ENCODE peak calls at places on chromosome 7, in seven cellular contexts. One of them, this sample, is unnamed.

GRCh38 chr7:143263266-143264195 is at the start of gene GSTK1:
- DNase-seq in neuronal stem cell: peak; percentile 46
- DNase-seq in PC-3: peak; percentile 69
- DNase-seq in IMR-90: peak; percentile 54
- DNase-seq in fibroblast of lung: peak; percentile 64
- DNase-seq in keratinocyte: no peak
- DNase-seq in GM23248: peak; percentile 86
- DNase-seq in this sample: peak; percentile 88

GRCh38 chr7:155380986-155381851 is 76.7 kb upstream of the EN2 start:
- DNase-seq in PC-3: no peak
- DNase-seq in neuronal stem cell: no peak
- DNase-seq in keratinocyte: no peak
- DNase-seq in GM23248: no peak
- DNase-seq in fibroblast of lung: no peak
- DNase-seq in IMR-90: no peak
- DNase-seq in this sample: no peak

GRCh38 chr7:135434047-135434446 is 75.9 kb downstream of the CNOT4 start:
- DNase-seq in IMR-90: no peak
- DNase-seq in fibroblast of lung: no peak
- DNase-seq in GM23248: no peak
- DNase-seq in neuronal stem cell: no peak
- DNase-seq in keratinocyte: no peak
- DNase-seq in PC-3: no peak
- DNase-seq in this sample: no peak

GRCh38 chr7:140453273-140453672 is 26.0 kb downstream of the MKRN1 start:
- DNase-seq in PC-3: peak; percentile 26
- DNase-seq in GM23248: no peak
- DNase-seq in fibroblast of lung: no peak
- DNase-seq in neuronal stem cell: no peak
- DNase-seq in keratinocyte: no peak
- DNase-seq in IMR-90: no peak
- DNase-seq in this sample: no peak

GRCh38 chr7:39459606-39460090 is 106.6 kb upstream of the YAE1 start:
- DNase-seq in PC-3: no peak
- DNase-seq in neuronal stem cell: no peak
- DNase-seq in keratinocyte: no peak
- DNase-seq in fibroblast of lung: no peak
- DNase-seq in GM23248: no peak
- DNase-seq in IMR-90: no peak
- DNase-seq in this sample: no peak

GRCh38 chr7:1512781-1513656 is 8.8 kb upstream of the INTS1 start:
- DNase-seq in fibroblast of lung: peak; percentile 40
- DNase-seq in IMR-90: peak; percentile 41
- DNase-seq in GM23248: peak; percentile 93
- DNase-seq in neuronal stem cell: no peak
- DNase-seq in PC-3: peak; percentile 92
- DNase-seq in keratinocyte: peak; percentile 36
- DNase-seq in this sample: peak; percentile 57

GRCh38 chr7:155517969-155518368 is 28.4 kb downstream of the CNPY1 start:
- DNase-seq in fibroblast of lung: no peak
- DNase-seq in IMR-90: no peak
- DNase-seq in GM23248: no peak
- DNase-seq in neuronal stem cell: no peak
- DNase-seq in keratinocyte: no peak
- DNase-seq in PC-3: no peak
- DNase-seq in this sample: no peak

GRCh38 chr7:152103691-152104090 is 78.2 kb downstream of the GALNT11 start:
- DNase-seq in PC-3: no peak
- DNase-seq in GM23248: no peak
- DNase-seq in neuronal stem cell: no peak
- DNase-seq in keratinocyte: no peak
- DNase-seq in IMR-90: no peak
- DNase-seq in fibroblast of lung: no peak
- DNase-seq in this sample: no peak

GRCh38 chr7:140497241-140497769 is 18.0 kb upstream of the MKRN1 start:
- DNase-seq in keratinocyte: no peak
- DNase-seq in neuronal stem cell: no peak
- DNase-seq in PC-3: no peak
- DNase-seq in IMR-90: no peak
- DNase-seq in GM23248: no peak
- DNase-seq in fibroblast of lung: no peak
- DNase-seq in this sample: no peak

GRCh38 chr7:94314526-94314925 is 80.2 kb upstream of the COL1A2 start:
- DNase-seq in IMR-90: no peak
- DNase-seq in GM23248: no peak
- DNase-seq in neuronal stem cell: no peak
- DNase-seq in keratinocyte: no peak
- DNase-seq in fibroblast of lung: no peak
- DNase-seq in PC-3: no peak
- DNase-seq in this sample: no peak

GRCh38 chr7:135320277-135320676 is 86.6 kb downstream of the STRA8 start:
- DNase-seq in GM23248: peak; percentile 33
- DNase-seq in neuronal stem cell: no peak
- DNase-seq in keratinocyte: no peak
- DNase-seq in fibroblast of lung: peak; percentile 73
- DNase-seq in PC-3: peak; percentile 56
- DNase-seq in IMR-90: peak; percentile 86
- DNase-seq in this sample: no peak

GRCh38 chr7:41574377-41574776 is 128.5 kb downstream of the INHBA start:
- DNase-seq in PC-3: peak; percentile 21
- DNase-seq in neuronal stem cell: no peak
- DNase-seq in fibroblast of lung: no peak
- DNase-seq in keratinocyte: no peak
- DNase-seq in GM23248: peak; percentile 63
- DNase-seq in IMR-90: peak; percentile 83
- DNase-seq in this sample: no peak

GRCh38 chr7:3063016-3063753 is 19.5 kb upstream of the CARD11 start:
- DNase-seq in neuronal stem cell: no peak
- DNase-seq in GM23248: no peak
- DNase-seq in PC-3: peak; percentile 6
- DNase-seq in fibroblast of lung: no peak
- DNase-seq in keratinocyte: no peak
- DNase-seq in IMR-90: no peak
- DNase-seq in this sample: peak; percentile 36

GRCh38 chr7:134421998-134422397 is 36.9 kb downstream of the AKR1B1 start:
- DNase-seq in GM23248: peak; percentile 14
- DNase-seq in IMR-90: no peak
- DNase-seq in PC-3: peak; percentile 62
- DNase-seq in keratinocyte: no peak
- DNase-seq in neuronal stem cell: no peak
- DNase-seq in fibroblast of lung: no peak
- DNase-seq in this sample: no peak

GRCh38 chr7:121449304-121449703 is 53.2 kb upstream of the FAM3C start:
- DNase-seq in neuronal stem cell: no peak
- DNase-seq in PC-3: peak; percentile 12
- DNase-seq in keratinocyte: no peak
- DNase-seq in fibroblast of lung: peak; percentile 27
- DNase-seq in IMR-90: no peak
- DNase-seq in GM23248: no peak
- DNase-seq in this sample: no peak

GRCh38 chr7:48563334-48563733 is 361.0 kb upstream of the CDC14C start:
- DNase-seq in neuronal stem cell: no peak
- DNase-seq in keratinocyte: peak; percentile 42
- DNase-seq in fibroblast of lung: no peak
- DNase-seq in IMR-90: no peak
- DNase-seq in PC-3: peak; percentile 34
- DNase-seq in GM23248: no peak
- DNase-seq in this sample: no peak

GRCh38 chr7:73844848-73845460 is 2.6 kb upstream of the METTL27 start:
- DNase-seq in keratinocyte: no peak
- DNase-seq in fibroblast of lung: peak; percentile 31
- DNase-seq in IMR-90: peak; percentile 75
- DNase-seq in neuronal stem cell: no peak
- DNase-seq in GM23248: peak; percentile 88
- DNase-seq in PC-3: peak; percentile 67
- DNase-seq in this sample: no peak

GRCh38 chr7:90165724-90166123 is 11.5 kb downstream of the STEAP1 start:
- DNase-seq in neuronal stem cell: no peak
- DNase-seq in fibroblast of lung: no peak
- DNase-seq in GM23248: no peak
- DNase-seq in PC-3: no peak
- DNase-seq in IMR-90: no peak
- DNase-seq in keratinocyte: no peak
- DNase-seq in this sample: no peak

GRCh38 chr7:151249732-151250072 is 1.2 kb upstream of the SMARCD3 start:
- DNase-seq in GM23248: peak; percentile 75
- DNase-seq in PC-3: no peak
- DNase-seq in neuronal stem cell: peak; percentile 27
- DNase-seq in fibroblast of lung: peak; percentile 49
- DNase-seq in IMR-90: peak; percentile 39
- DNase-seq in keratinocyte: no peak
- DNase-seq in this sample: no peak

GRCh38 chr7:136585954-136586670 is 282.3 kb upstream of the CHRM2 start:
- DNase-seq in PC-3: no peak
- DNase-seq in fibroblast of lung: no peak
- DNase-seq in neuronal stem cell: no peak
- DNase-seq in keratinocyte: no peak
- DNase-seq in IMR-90: no peak
- DNase-seq in GM23248: peak; percentile 0
- DNase-seq in this sample: no peak

GRCh38 chr7:87495366-87495765 is 19.9 kb upstream of the ABCB4 start:
- DNase-seq in neuronal stem cell: no peak
- DNase-seq in GM23248: no peak
- DNase-seq in keratinocyte: no peak
- DNase-seq in IMR-90: no peak
- DNase-seq in PC-3: no peak
- DNase-seq in fibroblast of lung: no peak
- DNase-seq in this sample: no peak

GRCh38 chr7:81488210-81488609 is 281.6 kb downstream of the HGF start:
- DNase-seq in GM23248: no peak
- DNase-seq in keratinocyte: no peak
- DNase-seq in neuronal stem cell: no peak
- DNase-seq in PC-3: peak; percentile 7
- DNase-seq in IMR-90: peak; percentile 4
- DNase-seq in fibroblast of lung: no peak
- DNase-seq in this sample: no peak

GRCh38 chr7:113677811-113678210 is 241.0 kb downstream of the PPP1R3A start:
- DNase-seq in keratinocyte: no peak
- DNase-seq in IMR-90: no peak
- DNase-seq in fibroblast of lung: no peak
- DNase-seq in PC-3: no peak
- DNase-seq in neuronal stem cell: no peak
- DNase-seq in GM23248: no peak
- DNase-seq in this sample: no peak

GRCh38 chr7:137633133-137633532 is 213.6 kb downstream of the DGKI start:
- DNase-seq in PC-3: no peak
- DNase-seq in keratinocyte: no peak
- DNase-seq in fibroblast of lung: peak; percentile 34
- DNase-seq in neuronal stem cell: no peak
- DNase-seq in GM23248: peak; percentile 14
- DNase-seq in IMR-90: no peak
- DNase-seq in this sample: no peak

GRCh38 chr7:5672468-5672867 is 109.0 kb downstream of the RNF216 start:
- DNase-seq in keratinocyte: no peak
- DNase-seq in IMR-90: peak; percentile 77
- DNase-seq in PC-3: no peak
- DNase-seq in fibroblast of lung: no peak
- DNase-seq in GM23248: no peak
- DNase-seq in neuronal stem cell: no peak
- DNase-seq in this sample: no peak

GRCh38 chr7:83655951-83656556 is 7.1 kb upstream of the SEMA3E start:
- DNase-seq in neuronal stem cell: no peak
- DNase-seq in fibroblast of lung: peak; percentile 78
- DNase-seq in GM23248: peak; percentile 74
- DNase-seq in keratinocyte: no peak
- DNase-seq in IMR-90: peak; percentile 61
- DNase-seq in PC-3: peak; percentile 67
- DNase-seq in this sample: peak; percentile 56

GRCh38 chr7:107850671-107851070 is 40.3 kb upstream of the DLD start:
- DNase-seq in fibroblast of lung: peak; percentile 14
- DNase-seq in neuronal stem cell: no peak
- DNase-seq in IMR-90: no peak
- DNase-seq in GM23248: peak; percentile 19
- DNase-seq in PC-3: no peak
- DNase-seq in keratinocyte: no peak
- DNase-seq in this sample: no peak

GRCh38 chr7:107854989-107855388 is 36.0 kb upstream of the DLD start:
- DNase-seq in GM23248: peak; percentile 62
- DNase-seq in fibroblast of lung: peak; percentile 27
- DNase-seq in keratinocyte: no peak
- DNase-seq in neuronal stem cell: no peak
- DNase-seq in PC-3: peak; percentile 35
- DNase-seq in IMR-90: peak; percentile 13
- DNase-seq in this sample: no peak

GRCh38 chr7:107856806-107857540 is 34.0 kb upstream of the DLD start:
- DNase-seq in PC-3: no peak
- DNase-seq in keratinocyte: no peak
- DNase-seq in fibroblast of lung: no peak
- DNase-seq in neuronal stem cell: no peak
- DNase-seq in IMR-90: no peak
- DNase-seq in GM23248: no peak
- DNase-seq in this sample: peak; percentile 71

GRCh38 chr7:107857541-107857912 is 33.5 kb upstream of the DLD start:
- DNase-seq in neuronal stem cell: no peak
- DNase-seq in keratinocyte: no peak
- DNase-seq in IMR-90: peak; percentile 33
- DNase-seq in GM23248: peak; percentile 66
- DNase-seq in fibroblast of lung: peak; percentile 10
- DNase-seq in PC-3: peak; percentile 76
- DNase-seq in this sample: no peak

GRCh38 chr7:107854454-107854853 is 36.5 kb upstream of the DLD start:
- DNase-seq in keratinocyte: no peak
- DNase-seq in fibroblast of lung: peak; percentile 11
- DNase-seq in PC-3: no peak
- DNase-seq in GM23248: no peak
- DNase-seq in IMR-90: no peak
- DNase-seq in neuronal stem cell: no peak
- DNase-seq in this sample: no peak
- H3K4me3 ChIP-seq in keratinocyte: no peak overlapping the region
- H3K4me3 ChIP-seq in fibroblast of lung: no peak overlapping the region
- H3K4me3 ChIP-seq in PC-3: no peak overlapping the region
- H3K4me3 ChIP-seq in GM23248: no peak overlapping the region
- H3K4me3 ChIP-seq in IMR-90: no peak overlapping the region
- H3K4me3 ChIP-seq in neuronal stem cell: no peak overlapping the region
- H3K4me3 ChIP-seq in this sample: no peak overlapping the region

GRCh38 chr7:100801833-100802568 is 25.3 kb downstream of the EPHB4 start:
- DNase-seq in keratinocyte: peak; percentile 98
- DNase-seq in fibroblast of lung: peak; percentile 89
- DNase-seq in PC-3: peak; percentile 96
- DNase-seq in IMR-90: peak; percentile 87
- DNase-seq in GM23248: peak; percentile 83
- DNase-seq in neuronal stem cell: no peak
- DNase-seq in this sample: no peak
- H3K9ac ChIP-seq in keratinocyte: peak overlapping the region; percentile 62
- H3K9ac ChIP-seq in fibroblast of lung: no peak overlapping the region
- H3K9ac ChIP-seq in PC-3: peak overlapping the region; percentile 82
- H3K9ac ChIP-seq in IMR-90: no peak overlapping the region
- H3K9ac ChIP-seq in GM23248: peak overlapping the region; percentile 11
- H3K9ac ChIP-seq in neuronal stem cell: peak overlapping the region; percentile 50
- H3K9ac ChIP-seq in this sample: no peak overlapping the region

GRCh38 chr7:117961235-117961634 is 88.0 kb upstream of the CTTNBP2 start:
- DNase-seq in keratinocyte: no peak
- DNase-seq in GM23248: no peak
- DNase-seq in PC-3: no peak
- DNase-seq in fibroblast of lung: no peak
- DNase-seq in IMR-90: no peak
- DNase-seq in neuronal stem cell: no peak
- DNase-seq in this sample: no peak
- H2AFZ ChIP-seq in keratinocyte: no peak overlapping the region
- H2AFZ ChIP-seq in GM23248: no peak overlapping the region
- H2AFZ ChIP-seq in PC-3: no peak overlapping the region
- H2AFZ ChIP-seq in fibroblast of lung: no peak overlapping the region
- H2AFZ ChIP-seq in IMR-90: no peak overlapping the region
- H2AFZ ChIP-seq in neuronal stem cell: no peak overlapping the region
- H2AFZ ChIP-seq in this sample: no peak overlapping the region

GRCh38 chr7:26593405-26593804 is 271.0 kb downstream of the SKAP2 start:
- DNase-seq in keratinocyte: no peak
- DNase-seq in IMR-90: no peak
- DNase-seq in PC-3: no peak
- DNase-seq in neuronal stem cell: no peak
- DNase-seq in GM23248: peak; percentile 3
- DNase-seq in fibroblast of lung: no peak
- DNase-seq in this sample: no peak
- H3K4me3 ChIP-seq in keratinocyte: no peak overlapping the region
- H3K4me3 ChIP-seq in IMR-90: no peak overlapping the region
- H3K4me3 ChIP-seq in PC-3: no peak overlapping the region
- H3K4me3 ChIP-seq in neuronal stem cell: no peak overlapping the region
- H3K4me3 ChIP-seq in GM23248: no peak overlapping the region
- H3K4me3 ChIP-seq in fibroblast of lung: no peak overlapping the region
- H3K4me3 ChIP-seq in this sample: no peak overlapping the region

This sample was measured in MM.1S.